ENCODE peak calls at places on chromosomes 7 and 10, in six cellular contexts. F is fibroblast of lung, Q is OCI-LY7, O is neural progenitor cell, U is brain microvascular endothelial cell, R is SK-N-SH. Y is an unnamed sample.

GRCh38 chr7:145065451-145065850 is 229.6 kb upstream of the TPK1 start:
- DNase-seq in F (no peak), Q (no peak), R (no peak), U (no peak), O (no peak), Y (no peak)

GRCh38 chr7:55131421-55131929 is 112.7 kb downstream of the EGFR start:
- DNase-seq in F (no peak), Q (no peak), O (peak; percentile 14), R (no peak), U (no peak), Y (no peak)

GRCh38 chr10:29841724-29842649 is 207.2 kb upstream of the SVIL start:
- DNase-seq in U (peak; percentile 41), R (peak; percentile 77), Q (no peak), O (peak; percentile 16), F (peak; percentile 67), Y (no peak)

GRCh38 chr10:71481746-71482410 is 85.2 kb downstream of the CDH23 start:
- DNase-seq in Q (no peak), F (no peak), U (no peak), O (no peak), R (no peak), Y (no peak)

GRCh38 chr7:105808703-105809590 is 67.5 kb downstream of the ATXN7L1 start:
- DNase-seq in R (no peak), O (no peak), U (peak; percentile 67), Q (peak; percentile 73), F (peak; percentile 67), Y (peak; percentile 55)

GRCh38 chr10:124632566-124632965 is 111.6 kb downstream of the FAM53B start:
- DNase-seq in F (no peak), O (no peak), Q (no peak), U (no peak), R (no peak), Y (peak; percentile 64)

GRCh38 chr7:55157347-55158105 is 138.7 kb downstream of the EGFR start:
- DNase-seq in U (peak; percentile 30), O (peak; percentile 9), F (no peak), R (no peak), Q (no peak), Y (no peak)

GRCh38 chr7:43143918-43144589 is 31.6 kb downstream of the HECW1 start:
- DNase-seq in O (no peak), U (no peak), R (no peak), F (no peak), Q (no peak), Y (peak; percentile 15)

GRCh38 chr10:98414932-98415709 is at the start of gene PYROXD2:
- DNase-seq in R (peak; percentile 88), U (peak; percentile 74), O (peak; percentile 76), Q (no peak), F (peak; percentile 91), Y (peak; percentile 99)

GRCh38 chr7:55507743-55508142 is 64.6 kb downstream of the VOPP1 start:
- DNase-seq in Q (no peak), U (no peak), R (no peak), F (no peak), O (no peak), Y (no peak)

GRCh38 chr7:13286916-13287315 is 599.5 kb downstream of the ARL4A start:
- DNase-seq in R (no peak), Q (no peak), O (no peak), U (no peak), F (peak; percentile 47), Y (no peak)

GRCh38 chr7:68752485-68752884 is 845.8 kb upstream of the AUTS2 start:
- DNase-seq in Q (no peak), U (no peak), F (no peak), R (no peak), O (no peak), Y (no peak)

GRCh38 chr7:128037081-128037480 is 5.8 kb upstream of the LRRC4 start:
- DNase-seq in R (no peak), O (no peak), Q (no peak), U (no peak), F (no peak), Y (no peak)

GRCh38 chr10:126576336-126576735 is 94.2 kb downstream of the C10orf90 start:
- DNase-seq in O (no peak), U (peak; percentile 60), F (peak; percentile 81), R (no peak), Q (no peak), Y (no peak)

GRCh38 chr10:122476034-122476695 is 14.8 kb downstream of the HTRA1 start:
- DNase-seq in R (no peak), F (no peak), Q (no peak), U (no peak), O (no peak), Y (peak; percentile 92)

DNA sequence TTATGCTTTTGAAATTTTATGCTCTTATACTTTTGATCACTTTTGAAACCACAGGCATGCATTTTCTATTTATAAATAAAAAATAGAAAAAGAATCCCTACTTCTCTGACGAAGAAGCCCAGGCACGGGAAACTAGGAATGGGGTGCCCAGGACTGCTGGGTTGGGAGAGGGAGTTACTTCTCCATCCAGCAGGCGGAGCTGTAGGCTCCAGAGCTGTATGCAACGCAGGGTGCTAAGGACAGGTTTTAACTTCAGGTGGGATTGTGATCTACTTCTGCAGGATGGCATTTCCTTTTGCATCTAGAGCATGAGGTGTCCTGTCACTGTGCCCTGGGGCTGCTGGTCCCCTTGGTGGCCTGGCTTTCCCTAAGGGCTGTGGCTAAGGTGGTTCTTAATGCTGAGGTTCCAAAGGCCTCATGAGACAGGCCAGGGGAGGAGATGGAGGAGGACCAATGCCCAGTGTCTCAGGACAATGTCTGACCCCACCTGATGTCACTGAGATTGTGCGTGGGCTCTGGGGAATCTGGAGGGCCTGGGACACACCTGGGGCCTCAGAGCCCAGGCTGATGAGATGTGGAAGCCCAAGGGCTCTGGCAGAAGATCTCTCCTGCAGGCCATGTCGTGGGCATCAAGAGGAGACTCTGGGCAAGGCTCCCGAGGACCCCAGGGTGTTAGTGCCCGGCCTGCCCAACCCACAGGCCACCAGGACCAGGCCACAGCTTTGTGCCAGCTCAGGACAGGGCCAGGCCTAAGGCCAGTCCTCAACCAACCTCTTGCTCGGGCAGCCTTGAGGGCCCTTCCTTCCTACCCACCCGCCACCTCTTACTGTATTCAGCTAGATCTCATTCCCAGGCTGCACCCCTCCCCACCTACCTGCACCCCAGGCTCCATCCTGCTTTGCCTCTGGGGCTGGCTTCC is 507 bp downstream of the CCDC201 start:
- DNase-seq in O (peak; percentile 56), F (no peak), R (no peak), U (no peak), Q (peak; percentile 20), Y (no peak)
- TF ChIP-seq CTCF in O (peak; percentile 65), F (peak; percentile 29), R (peak; percentile 54), U (peak; percentile 85), Q (peak; percentile 78), Y (peak; percentile 19)

DNA sequence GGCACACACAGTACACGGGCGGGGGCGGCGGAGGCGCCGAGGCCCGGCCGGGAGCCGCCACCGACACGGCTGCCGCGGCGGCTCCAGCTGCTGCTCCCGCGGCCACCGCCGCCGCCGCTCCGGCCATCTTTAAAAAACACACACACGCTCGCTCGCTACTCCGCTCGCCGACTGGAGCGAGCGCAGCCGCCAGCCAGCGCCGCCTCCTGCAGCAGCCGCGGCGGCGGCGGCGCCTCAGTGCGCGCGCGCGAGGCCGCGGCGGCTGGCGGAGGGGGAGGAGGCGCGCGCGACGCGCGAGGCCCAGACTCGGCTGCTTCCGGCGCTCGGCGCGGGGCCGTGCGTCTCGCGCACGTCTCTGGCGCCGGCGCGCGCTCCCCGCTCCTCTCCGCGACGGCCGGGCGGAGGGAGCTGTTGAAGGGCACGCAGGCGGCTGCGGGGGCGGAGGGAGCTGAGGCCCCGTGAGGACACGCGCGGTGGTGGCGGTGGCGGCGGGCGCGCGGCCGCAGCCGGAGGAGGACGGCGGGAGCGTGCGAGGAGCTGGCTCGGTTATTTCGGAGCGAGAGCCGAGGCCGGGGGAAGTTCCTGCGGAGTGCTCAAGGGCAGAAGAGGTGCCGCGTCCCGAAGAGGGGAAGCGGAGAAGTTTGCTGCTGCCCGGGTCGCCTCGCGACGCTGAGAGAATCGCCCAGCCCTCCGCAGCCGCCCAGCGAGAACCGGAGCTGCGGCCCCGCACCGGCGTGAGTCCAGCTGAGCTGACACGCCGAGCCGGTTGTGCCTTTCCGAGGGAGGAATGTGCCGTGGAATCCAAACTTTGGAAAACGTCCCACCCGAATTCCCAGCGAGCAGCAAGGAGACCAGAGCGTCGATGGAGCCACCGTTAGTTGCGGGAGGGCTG is at the start of gene KDM7A:
- DNase-seq in R (peak; percentile 98), Q (peak; percentile 91), F (peak; percentile 88), U (peak; percentile 71), O (peak; percentile 97), Y (peak; percentile 73)
- H3K27ac ChIP-seq in R (peak within 1 kb of the TSS; percentile 88), Q (peak within 1 kb of the TSS; percentile 48), F (peak within 1 kb of the TSS; percentile 80), U (peak within 1 kb of the TSS; percentile 81), O (peak within 1 kb of the TSS; percentile 79), Y (peak within 1 kb of the TSS; percentile 92)

GRCh38 chr10:128528781-128529180 is 402.6 kb upstream of the MKI67 start:
- DNase-seq in U (no peak), Q (no peak), R (no peak), O (no peak), F (no peak), Y (no peak)

GRCh38 chr10:128527730-128528129 is 401.5 kb upstream of the MKI67 start:
- DNase-seq in U (no peak), O (no peak), F (no peak), Q (no peak), R (no peak), Y (no peak)

GRCh38 chr10:128529225-128529624 is 403.0 kb upstream of the MKI67 start:
- DNase-seq in Q (no peak), R (no peak), U (no peak), O (no peak), F (no peak), Y (no peak)

GRCh38 chr10:128526793-128527375 is 400.7 kb upstream of the MKI67 start:
- DNase-seq in Q (no peak), O (no peak), U (no peak), F (no peak), R (peak; percentile 80), Y (no peak)

DNA sequence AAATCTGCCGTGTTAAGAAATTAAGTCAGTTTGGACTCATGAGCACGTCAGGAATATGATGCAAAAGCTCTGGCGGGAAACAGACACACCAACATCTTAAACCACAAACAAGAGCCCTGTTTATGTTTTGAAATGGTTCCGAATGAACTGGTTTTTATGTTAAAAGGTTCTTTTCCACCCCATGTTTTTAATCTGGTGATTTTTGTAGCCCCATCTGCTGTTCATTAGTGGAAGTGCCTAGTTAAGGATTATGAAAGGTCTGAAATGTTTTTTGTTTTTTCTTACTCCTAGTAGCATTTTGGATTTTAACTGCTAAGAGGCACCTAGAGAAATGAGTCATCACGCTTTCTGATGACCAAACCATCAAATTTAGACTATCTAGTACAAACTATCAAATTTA is 404.1 kb upstream of the MKI67 start:
- DNase-seq in F (no peak), O (no peak), R (peak; percentile 58), U (no peak), Q (peak; percentile 4), Y (peak; percentile 23)
- TF ChIP-seq CTCF in F (no peak), O (peak; percentile 75), R (peak; percentile 37), U (no peak), Q (peak; percentile 77), Y (no peak)

DNA sequence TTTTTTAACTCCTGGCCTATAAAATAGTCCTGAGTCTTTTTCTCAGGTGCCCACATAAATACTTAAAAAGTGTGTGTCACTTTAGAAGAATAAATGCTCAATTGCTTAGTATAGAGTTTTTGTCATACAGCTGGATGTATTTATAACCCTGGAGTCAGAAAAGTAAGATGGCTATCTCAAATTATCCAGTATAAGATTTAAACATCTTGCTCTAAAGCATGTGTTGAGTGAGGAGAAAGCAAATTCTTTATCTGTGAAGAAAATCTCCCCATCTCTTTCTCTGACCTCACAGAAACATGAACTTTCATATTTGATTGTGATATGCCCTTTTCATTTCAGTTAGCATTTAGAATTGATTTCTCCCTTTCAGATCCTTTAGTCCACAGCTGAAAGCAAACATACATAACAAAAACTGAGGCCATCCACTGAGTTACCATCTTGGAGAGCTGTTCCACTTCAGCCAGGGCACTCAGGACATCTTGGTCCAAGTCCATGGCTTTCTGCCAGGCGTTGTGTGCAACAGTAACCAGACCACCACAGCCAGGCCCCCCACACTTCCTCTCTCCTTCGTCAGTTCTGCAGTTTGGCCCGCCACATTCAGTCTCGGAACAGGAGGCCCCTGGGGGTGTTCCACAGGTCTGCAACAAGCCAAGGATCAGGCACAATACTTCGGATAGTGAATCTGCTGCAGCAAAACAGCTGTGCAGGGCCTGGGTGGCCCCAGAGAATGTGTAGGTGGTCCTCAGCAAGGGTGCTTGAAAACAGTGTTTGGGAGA is 40.9 kb downstream of the DLD start:
- DNase-seq in Q (no peak), R (peak; percentile 55), O (peak; percentile 62), F (no peak), U (no peak), Y (no peak)
- H3K27ac ChIP-seq in Q (no peak overlapping the region), R (peak overlapping the region; percentile 94), O (peak overlapping the region; percentile 97), F (no peak overlapping the region), U (no peak overlapping the region), Y (peak overlapping the region; percentile 20)

Y was measured in RWPE1.